ENCODE peak calls at places on chromosomes 3 and 15, in seven cellular contexts. One of them, this sample, is unnamed.
A peak's percentile ranks its signal among the peaks of the same experiment; 100 is the strongest.

GRCh38 chr3:26960382-26960781 is 337.8 kb downstream of the LRRC3B start:
- DNase-seq in upper lobe of left lung: no peak
- DNase-seq in tibial artery: no peak
- DNase-seq in A549: no peak
- DNase-seq in CD8-positive, alpha-beta T cell: no peak
- DNase-seq in lung: no peak
- DNase-seq in breast epithelium: no peak
- DNase-seq in this sample: no peak

GRCh38 chr3:156605686-156606605 is 51.0 kb upstream of the SSR3 start:
- DNase-seq in breast epithelium: no peak
- DNase-seq in tibial artery: peak; percentile 57
- DNase-seq in CD8-positive, alpha-beta T cell: no peak
- DNase-seq in upper lobe of left lung: peak; percentile 89
- DNase-seq in A549: no peak
- DNase-seq in lung: peak; percentile 87
- DNase-seq in this sample: no peak

GRCh38 chr3:140585828-140586227 is 92.0 kb upstream of the TRIM42 start:
- DNase-seq in upper lobe of left lung: no peak
- DNase-seq in CD8-positive, alpha-beta T cell: no peak
- DNase-seq in A549: no peak
- DNase-seq in breast epithelium: no peak
- DNase-seq in tibial artery: no peak
- DNase-seq in lung: no peak
- DNase-seq in this sample: no peak

GRCh38 chr3:136343446-136343845 is 93.3 kb downstream of the PCCB start:
- DNase-seq in CD8-positive, alpha-beta T cell: no peak
- DNase-seq in A549: peak; percentile 18
- DNase-seq in upper lobe of left lung: no peak
- DNase-seq in lung: no peak
- DNase-seq in tibial artery: no peak
- DNase-seq in breast epithelium: no peak
- DNase-seq in this sample: no peak

GRCh38 chr15:90212221-90213079 is 11.3 kb downstream of the SEMA4B start:
- DNase-seq in breast epithelium: peak; percentile 82
- DNase-seq in lung: no peak
- DNase-seq in upper lobe of left lung: no peak
- DNase-seq in A549: no peak
- DNase-seq in tibial artery: no peak
- DNase-seq in CD8-positive, alpha-beta T cell: no peak
- DNase-seq in this sample: no peak

GRCh38 chr3:75042941-75043340 is 428.5 kb upstream of the CNTN3 start:
- DNase-seq in upper lobe of left lung: no peak
- DNase-seq in A549: no peak
- DNase-seq in lung: no peak
- DNase-seq in CD8-positive, alpha-beta T cell: no peak
- DNase-seq in breast epithelium: no peak
- DNase-seq in tibial artery: no peak
- DNase-seq in this sample: no peak

GRCh38 chr15:57025264-57025939 is 107.0 kb downstream of the TCF12 start:
- DNase-seq in tibial artery: no peak
- DNase-seq in A549: peak; percentile 23
- DNase-seq in CD8-positive, alpha-beta T cell: no peak
- DNase-seq in breast epithelium: no peak
- DNase-seq in upper lobe of left lung: no peak
- DNase-seq in lung: no peak
- DNase-seq in this sample: no peak

GRCh38 chr15:45254405-45255293 is 2.6 kb downstream of the SLC28A2 start:
- DNase-seq in breast epithelium: no peak
- DNase-seq in upper lobe of left lung: no peak
- DNase-seq in A549: peak; percentile 30
- DNase-seq in lung: no peak
- DNase-seq in tibial artery: no peak
- DNase-seq in CD8-positive, alpha-beta T cell: no peak
- DNase-seq in this sample: peak; percentile 6

DNA sequence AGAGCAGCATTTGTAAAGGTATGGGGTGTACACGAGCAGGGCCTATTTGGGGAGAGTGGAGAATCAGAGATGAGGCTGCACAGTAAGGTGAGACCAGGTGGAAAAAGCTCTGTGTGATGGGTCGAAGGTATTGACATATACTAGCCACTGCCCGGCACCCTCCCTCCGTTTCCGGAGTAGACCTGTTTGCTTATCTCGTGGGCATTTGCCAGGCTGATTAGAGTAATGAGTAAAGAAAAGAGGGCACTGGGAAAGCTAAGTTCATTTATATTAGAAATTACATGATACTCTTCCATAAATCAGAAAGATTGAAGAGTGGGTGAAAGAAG is 46.2 kb upstream of the ATG7 start:
- DNase-seq in A549: no peak
- DNase-seq in breast epithelium: no peak
- DNase-seq in tibial artery: no peak
- DNase-seq in upper lobe of left lung: no peak
- DNase-seq in lung: no peak
- DNase-seq in CD8-positive, alpha-beta T cell: no peak
- DNase-seq in this sample: no peak
- H3K4me3 ChIP-seq in A549: peak overlapping the region; percentile 64
- H3K4me3 ChIP-seq in breast epithelium: no peak overlapping the region
- H3K4me3 ChIP-seq in tibial artery: no peak overlapping the region
- H3K4me3 ChIP-seq in upper lobe of left lung: no peak overlapping the region
- H3K4me3 ChIP-seq in lung: peak overlapping the region; percentile 8
- H3K4me3 ChIP-seq in CD8-positive, alpha-beta T cell: no peak overlapping the region
- H3K4me3 ChIP-seq in this sample: no peak overlapping the region

GRCh38 chr3:185069583-185070030 is 83.3 kb downstream of the C3orf70 start:
- DNase-seq in tibial artery: no peak
- DNase-seq in upper lobe of left lung: no peak
- DNase-seq in breast epithelium: no peak
- DNase-seq in CD8-positive, alpha-beta T cell: no peak
- DNase-seq in lung: no peak
- DNase-seq in A549: no peak
- DNase-seq in this sample: no peak

GRCh38 chr3:185071401-185071800 is 81.5 kb downstream of the C3orf70 start:
- DNase-seq in tibial artery: no peak
- DNase-seq in A549: no peak
- DNase-seq in breast epithelium: no peak
- DNase-seq in lung: no peak
- DNase-seq in upper lobe of left lung: no peak
- DNase-seq in CD8-positive, alpha-beta T cell: no peak
- DNase-seq in this sample: no peak

GRCh38 chr3:185069023-185069422 is 83.8 kb downstream of the C3orf70 start:
- DNase-seq in CD8-positive, alpha-beta T cell: no peak
- DNase-seq in tibial artery: no peak
- DNase-seq in A549: no peak
- DNase-seq in upper lobe of left lung: no peak
- DNase-seq in lung: no peak
- DNase-seq in breast epithelium: no peak
- DNase-seq in this sample: no peak

GRCh38 chr3:185067173-185067572 is 85.7 kb downstream of the C3orf70 start:
- DNase-seq in upper lobe of left lung: no peak
- DNase-seq in lung: no peak
- DNase-seq in A549: no peak
- DNase-seq in breast epithelium: no peak
- DNase-seq in tibial artery: no peak
- DNase-seq in CD8-positive, alpha-beta T cell: no peak
- DNase-seq in this sample: no peak

DNA sequence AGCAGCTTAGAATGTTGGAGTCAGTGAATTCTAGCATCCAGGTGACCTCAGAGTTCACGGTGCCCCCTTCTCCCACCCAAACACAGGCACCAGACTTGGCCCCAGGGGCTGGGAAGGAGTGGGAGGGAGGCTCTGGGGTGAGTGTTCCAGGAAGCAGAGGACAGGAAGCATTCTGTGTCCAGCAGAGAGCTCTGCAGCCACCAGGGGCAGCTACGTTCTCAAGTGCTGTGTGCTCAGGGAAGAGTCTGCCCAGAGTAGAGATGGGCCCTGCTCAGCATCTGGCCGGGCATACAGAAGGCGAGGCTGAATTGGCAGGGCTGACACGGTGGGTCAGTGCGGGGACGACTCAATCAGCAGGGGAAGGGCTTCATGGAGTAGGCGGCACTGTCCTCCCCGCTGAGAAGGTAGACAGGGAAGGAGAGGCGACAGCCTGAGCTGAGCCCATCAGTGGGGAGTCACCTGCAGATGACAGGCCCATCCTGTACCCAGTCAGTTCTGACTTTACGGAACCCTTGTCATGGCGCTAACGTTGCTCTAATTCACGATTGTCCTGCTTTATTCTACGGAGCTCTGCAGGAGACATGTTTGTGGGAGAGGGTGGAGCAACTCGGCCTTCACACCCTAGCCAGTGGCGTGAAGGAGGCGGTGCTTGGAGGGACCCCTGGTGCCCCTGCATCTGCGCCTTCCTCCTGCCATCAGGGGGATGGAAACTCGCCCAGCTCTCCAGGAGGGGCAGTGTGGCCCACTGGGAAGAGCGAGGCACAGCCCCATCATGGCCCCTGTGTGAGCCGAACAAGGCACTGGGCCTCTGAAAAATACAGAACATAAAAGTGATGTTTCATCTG is 82.1 kb downstream of the C3orf70 start:
- DNase-seq in tibial artery: no peak
- DNase-seq in CD8-positive, alpha-beta T cell: no peak
- DNase-seq in upper lobe of left lung: no peak
- DNase-seq in A549: peak; percentile 39
- DNase-seq in lung: no peak
- DNase-seq in breast epithelium: no peak
- DNase-seq in this sample: no peak
- TF ChIP-seq CTCF in tibial artery: peak; percentile 10
- TF ChIP-seq CTCF in CD8-positive, alpha-beta T cell: no peak
- TF ChIP-seq CTCF in upper lobe of left lung: no peak
- TF ChIP-seq CTCF in A549: no peak
- TF ChIP-seq CTCF in lung: no peak
- TF ChIP-seq CTCF in breast epithelium: no peak
- TF ChIP-seq CTCF in this sample: peak; percentile 42

GRCh38 chr15:39609166-39609918 is 28.5 kb downstream of the THBS1 start:
- DNase-seq in breast epithelium: no peak
- DNase-seq in upper lobe of left lung: no peak
- DNase-seq in CD8-positive, alpha-beta T cell: no peak
- DNase-seq in lung: no peak
- DNase-seq in tibial artery: no peak
- DNase-seq in A549: no peak
- DNase-seq in this sample: no peak

GRCh38 chr15:39610665-39611064 is 29.8 kb downstream of the THBS1 start:
- DNase-seq in tibial artery: no peak
- DNase-seq in lung: no peak
- DNase-seq in breast epithelium: no peak
- DNase-seq in A549: no peak
- DNase-seq in CD8-positive, alpha-beta T cell: no peak
- DNase-seq in upper lobe of left lung: no peak
- DNase-seq in this sample: no peak

GRCh38 chr15:39616731-39617455 is 36.0 kb downstream of the THBS1 start:
- DNase-seq in lung: no peak
- DNase-seq in breast epithelium: no peak
- DNase-seq in upper lobe of left lung: no peak
- DNase-seq in A549: no peak
- DNase-seq in tibial artery: no peak
- DNase-seq in CD8-positive, alpha-beta T cell: no peak
- DNase-seq in this sample: no peak

GRCh38 chr15:39613861-39614260 is 33.0 kb downstream of the THBS1 start:
- DNase-seq in tibial artery: no peak
- DNase-seq in breast epithelium: no peak
- DNase-seq in upper lobe of left lung: no peak
- DNase-seq in A549: no peak
- DNase-seq in CD8-positive, alpha-beta T cell: no peak
- DNase-seq in lung: no peak
- DNase-seq in this sample: no peak

GRCh38 chr15:39613271-39613670 is 32.4 kb downstream of the THBS1 start:
- DNase-seq in A549: no peak
- DNase-seq in lung: no peak
- DNase-seq in tibial artery: no peak
- DNase-seq in CD8-positive, alpha-beta T cell: no peak
- DNase-seq in upper lobe of left lung: no peak
- DNase-seq in breast epithelium: no peak
- DNase-seq in this sample: no peak
- H3K9me3 ChIP-seq in A549: peaks cover 4% of the 10 kb centered on the region
- H3K9me3 ChIP-seq in lung: peaks cover 6% of the 10 kb centered on the region
- H3K9me3 ChIP-seq in tibial artery: peaks cover 11% of the 10 kb centered on the region
- H3K9me3 ChIP-seq in CD8-positive, alpha-beta T cell: peaks cover 16% of the 10 kb centered on the region
- H3K9me3 ChIP-seq in upper lobe of left lung: peaks cover 16% of the 10 kb centered on the region
- H3K9me3 ChIP-seq in breast epithelium: peaks cover 18% of the 10 kb centered on the region
- H3K9me3 ChIP-seq in this sample: peaks cover 9% of the 10 kb centered on the region

GRCh38 chr3:21447471-21448205 is 303.4 kb downstream of the ZNF385D start:
- DNase-seq in CD8-positive, alpha-beta T cell: no peak
- DNase-seq in A549: no peak
- DNase-seq in upper lobe of left lung: no peak
- DNase-seq in tibial artery: no peak
- DNase-seq in breast epithelium: no peak
- DNase-seq in lung: no peak
- DNase-seq in this sample: no peak

GRCh38 chr3:21446027-21446426 is 305.0 kb downstream of the ZNF385D start:
- DNase-seq in A549: no peak
- DNase-seq in breast epithelium: no peak
- DNase-seq in CD8-positive, alpha-beta T cell: no peak
- DNase-seq in tibial artery: no peak
- DNase-seq in lung: no peak
- DNase-seq in upper lobe of left lung: no peak
- DNase-seq in this sample: no peak

GRCh38 chr3:21449738-21450137 is 301.3 kb downstream of the ZNF385D start:
- DNase-seq in lung: no peak
- DNase-seq in tibial artery: no peak
- DNase-seq in upper lobe of left lung: no peak
- DNase-seq in breast epithelium: no peak
- DNase-seq in A549: no peak
- DNase-seq in CD8-positive, alpha-beta T cell: no peak
- DNase-seq in this sample: no peak

GRCh38 chr3:21446937-21447336 is 304.1 kb downstream of the ZNF385D start:
- DNase-seq in CD8-positive, alpha-beta T cell: no peak
- DNase-seq in lung: no peak
- DNase-seq in breast epithelium: no peak
- DNase-seq in upper lobe of left lung: no peak
- DNase-seq in A549: no peak
- DNase-seq in tibial artery: no peak
- DNase-seq in this sample: no peak
- H3K4me3 ChIP-seq in CD8-positive, alpha-beta T cell: no peak overlapping the region
- H3K4me3 ChIP-seq in lung: no peak overlapping the region
- H3K4me3 ChIP-seq in breast epithelium: no peak overlapping the region
- H3K4me3 ChIP-seq in upper lobe of left lung: no peak overlapping the region
- H3K4me3 ChIP-seq in A549: no peak overlapping the region
- H3K4me3 ChIP-seq in tibial artery: no peak overlapping the region
- H3K4me3 ChIP-seq in this sample: no peak overlapping the region

DNA sequence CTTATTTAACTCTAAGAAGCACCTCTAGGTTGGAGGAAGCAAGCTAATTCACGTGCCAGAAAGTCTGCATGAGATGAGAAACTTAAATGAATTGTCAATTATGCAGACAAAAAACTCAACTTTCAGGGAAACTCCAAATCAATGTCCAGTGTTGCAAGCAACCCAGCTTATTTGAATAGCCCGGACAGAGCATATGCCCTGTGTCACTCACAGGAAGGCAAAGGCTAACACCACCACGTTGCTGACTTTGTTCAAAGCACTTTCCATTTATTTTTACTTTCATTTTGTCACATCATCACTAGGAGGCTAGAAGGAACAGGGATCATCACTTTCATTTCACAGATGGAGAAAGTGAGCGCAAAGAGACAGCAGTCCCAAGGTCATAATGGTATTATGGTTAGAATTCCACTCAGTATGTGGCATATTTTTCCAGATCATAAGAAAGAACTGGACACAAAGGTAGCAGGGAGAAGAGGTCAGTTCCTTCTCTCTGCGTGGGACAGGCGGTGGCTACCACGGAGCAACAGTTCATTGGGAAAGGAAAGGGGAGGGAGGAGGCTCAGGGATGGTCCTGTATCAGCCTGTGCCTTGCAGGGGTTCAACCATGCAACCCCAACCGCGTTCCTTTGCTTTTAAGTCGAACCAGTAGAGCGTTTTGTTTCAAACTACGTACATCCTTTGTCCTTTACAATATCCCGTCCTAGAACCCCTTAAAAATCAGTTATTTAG is 1.2 kb downstream of the HEG1 start:
- DNase-seq in CD8-positive, alpha-beta T cell: no peak
- DNase-seq in breast epithelium: no peak
- DNase-seq in lung: no peak
- DNase-seq in tibial artery: no peak
- DNase-seq in upper lobe of left lung: no peak
- DNase-seq in A549: peak; percentile 26
- DNase-seq in this sample: no peak
- TF ChIP-seq CTCF in CD8-positive, alpha-beta T cell: no peak
- TF ChIP-seq CTCF in breast epithelium: no peak
- TF ChIP-seq CTCF in lung: no peak
- TF ChIP-seq CTCF in tibial artery: peak; percentile 15
- TF ChIP-seq CTCF in upper lobe of left lung: no peak
- TF ChIP-seq CTCF in A549: no peak
- TF ChIP-seq CTCF in this sample: peak; percentile 35

This sample was measured in AG04450.